ENCODE peak calls at places on chromosomes 12 and 14, in six cellular contexts. V, G, W, U, A and N are unnamed samples.

GRCh38 chr14:104223101-104223809 is 84.9 kb downstream of the KIF26A start:
- DNase-seq in V (peak), G (no peak), W (peak), U (no peak), A (no peak), N (no peak)

GRCh38 chr12:109459247-109459646 is 17.9 kb downstream of the KCTD10 start:
- DNase-seq in V (no peak), G (no peak), W (no peak), U (no peak), A (no peak), N (no peak)

GRCh38 chr14:75143761-75144527 is 17.1 kb upstream of the NEK9 start:
- DNase-seq in V (no peak), G (no peak), W (no peak), U (no peak), A (no peak), N (no peak)

GRCh38 chr14:90517431-90517841 is 120.6 kb downstream of the CALM1 start:
- DNase-seq in V (no peak), G (no peak), W (no peak), U (no peak), A (no peak), N (no peak)

GRCh38 chr12:104352106-104352713 is 48.7 kb downstream of the EID3 start:
- DNase-seq in V (no peak), G (peak), W (no peak), U (no peak), A (no peak), N (peak)

GRCh38 chr14:21093769-21094681 is 4.4 kb downstream of the ZNF219 start:
- DNase-seq in V (peak), G (no peak), W (no peak), U (no peak), A (no peak), N (no peak)

GRCh38 chr14:29085546-29085945 is 319.0 kb downstream of the FOXG1 start:
- DNase-seq in V (no peak), G (peak), W (no peak), U (no peak), A (no peak), N (no peak)

GRCh38 chr14:77124345-77125274 is 17.0 kb downstream of the ZDHHC22 start:
- DNase-seq in V (peak), G (peak), W (peak), U (peak), A (no peak), N (no peak)

GRCh38 chr14:62071029-62071428 is 308.8 kb downstream of the SNAPC1 start:
- DNase-seq in V (no peak), G (no peak), W (no peak), U (no peak), A (no peak), N (no peak)

GRCh38 chr12:121202407-121203355 is 7.2 kb upstream of the P2RX4 start:
- DNase-seq in V (no peak), G (no peak), W (no peak), U (no peak), A (no peak), N (no peak)

GRCh38 chr12:43104524-43104923 is 447.5 kb downstream of the ADAMTS20 start:
- DNase-seq in V (no peak), G (peak), W (no peak), U (no peak), A (no peak), N (no peak)

GRCh38 chr12:91178139-91178561 is 4.5 kb downstream of the DCN start:
- DNase-seq in V (no peak), G (peak), W (no peak), U (no peak), A (no peak), N (no peak)

GRCh38 chr14:55274144-55274543 is 2.9 kb downstream of the FBXO34 start:
- DNase-seq in V (no peak), G (no peak), W (no peak), U (no peak), A (no peak), N (no peak)

GRCh38 chr12:3752096-3752709 is 706 bp downstream of the CRACR2A start:
- DNase-seq in V (no peak), G (peak), W (peak), U (peak), A (no peak), N (peak)

GRCh38 chr12:43789941-43790340 is 16.2 kb downstream of the TWF1 start:
- DNase-seq in V (no peak), G (peak), W (no peak), U (no peak), A (no peak), N (no peak)

GRCh38 chr12:69284131-69284530 is 44.8 kb downstream of the CPSF6 start:
- DNase-seq in V (peak), G (peak), W (peak), U (peak), A (peak), N (no peak)
- TF ChIP-seq CTCF in V (no peak), G (no peak), W (peak), U (no peak), A (no peak), N (no peak)

GRCh38 chr14:24215495-24216344 is at the start of gene MDP1:
- DNase-seq in V (peak), G (peak), W (peak), U (peak), A (peak), N (peak)
- TF ChIP-seq CTCF in V (peak), G (peak), W (peak), U (no peak), A (peak), N (peak)

DNA sequence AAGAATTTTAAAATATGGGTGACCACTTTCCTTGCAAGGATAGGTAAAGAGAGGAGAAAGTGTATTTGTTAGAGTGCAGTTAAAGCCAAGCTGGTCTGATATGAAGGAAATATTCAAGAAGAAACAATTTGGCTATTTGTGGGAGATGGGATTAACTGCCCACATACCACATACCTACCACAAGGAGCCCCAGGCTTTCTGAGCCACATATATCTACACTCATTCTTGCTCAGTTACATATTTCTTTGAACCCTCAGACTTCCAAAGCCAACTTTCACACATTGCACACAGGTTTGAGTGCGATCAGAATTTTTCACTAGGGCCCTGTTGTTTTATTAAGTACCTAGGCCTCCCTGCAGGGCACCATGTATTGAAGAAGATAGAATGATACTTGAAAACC is 330.2 kb downstream of the ZFP36L1 start:
- DNase-seq in V (no peak), G (peak), W (no peak), U (no peak), A (no peak), N (no peak)
- TF ChIP-seq CTCF in V (no peak), G (peak), W (peak), U (peak), A (no peak), N (peak)

GRCh38 chr12:57452181-57452936 is 2.7 kb upstream of the INHBE start:
- DNase-seq in V (no peak), G (peak), W (peak), U (no peak), A (no peak), N (no peak)
- TF ChIP-seq CTCF in V (no peak), G (no peak), W (no peak), U (no peak), A (no peak), N (no peak)

GRCh38 chr14:45715946-45716345 is 462.9 kb upstream of the MIS18BP1 start:
- DNase-seq in V (no peak), G (no peak), W (no peak), U (no peak), A (no peak), N (no peak)

DNA sequence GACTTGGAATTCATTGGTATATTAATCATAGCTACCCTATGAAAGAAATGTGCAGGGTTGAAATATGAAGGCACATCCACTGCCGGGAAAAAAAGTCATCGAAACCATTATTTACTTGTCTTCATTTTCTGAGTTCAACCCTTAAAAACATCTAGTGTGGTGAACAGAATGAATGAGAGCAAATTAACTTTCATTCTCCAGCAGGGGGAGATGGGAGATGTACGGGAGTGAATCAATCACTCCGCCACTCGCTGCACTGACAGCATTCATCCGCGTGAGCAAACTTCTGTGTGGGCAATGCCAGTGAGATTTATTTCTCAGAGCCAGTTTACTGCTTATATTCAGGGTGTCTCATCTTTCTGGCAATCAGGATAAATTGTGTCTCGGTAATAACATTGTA is 463.5 kb upstream of the MIS18BP1 start:
- DNase-seq in V (peak), G (no peak), W (no peak), U (no peak), A (no peak), N (no peak)
- TF ChIP-seq CTCF in V (peak), G (no peak), W (no peak), U (peak), A (no peak), N (peak)

GRCh38 chr14:102264355-102264754 is 40.6 kb downstream of the MOK start:
- DNase-seq in V (no peak), G (peak), W (no peak), U (no peak), A (no peak), N (no peak)
- TF ChIP-seq CTCF in V (no peak), G (no peak), W (no peak), U (no peak), A (no peak), N (no peak)